ENCODE peak calls at places on chromosome 22, in four cellular contexts. One of them, this sample, is unnamed. For H3K4me1, the result is how much of the 10 kb centered on the place peaks cover.

GRCh38 chr22:26968873-26969272 is 311.5 kb downstream of the MIAT start:
- DNase-seq in left ventricle myocardium inferior: no peak
- DNase-seq in HepG2: no peak
- DNase-seq in left lung: no peak
- DNase-seq in this sample: no peak

GRCh38 chr22:30483169-30483568 is 11.4 kb upstream of the SEC14L3 start:
- DNase-seq in HepG2: no peak
- DNase-seq in left lung: no peak
- DNase-seq in left ventricle myocardium inferior: no peak
- DNase-seq in this sample: peak

GRCh38 chr22:30667486-30668305 is at the start of gene DUSP18:
- DNase-seq in left lung: peak
- DNase-seq in left ventricle myocardium inferior: peak
- DNase-seq in HepG2: peak
- DNase-seq in this sample: peak

GRCh38 chr22:32619614-32620426 is 145.2 kb downstream of the FBXO7 start:
- DNase-seq in HepG2: peak
- DNase-seq in left ventricle myocardium inferior: peak
- DNase-seq in left lung: no peak
- DNase-seq in this sample: no peak

GRCh38 chr22:29762263-29762662 is 4.5 kb downstream of the ZMAT5 start:
- DNase-seq in left ventricle myocardium inferior: no peak
- DNase-seq in left lung: peak
- DNase-seq in HepG2: no peak
- DNase-seq in this sample: no peak

GRCh38 chr22:37967147-37967546 is 13.6 kb downstream of the POLR2F start:
- DNase-seq in left ventricle myocardium inferior: no peak
- DNase-seq in left lung: no peak
- DNase-seq in HepG2: no peak
- DNase-seq in this sample: no peak

GRCh38 chr22:20418211-20418788 is 19.3 kb downstream of the SCARF2 start:
- DNase-seq in left ventricle myocardium inferior: peak
- DNase-seq in left lung: peak
- DNase-seq in HepG2: peak
- DNase-seq in this sample: peak

GRCh38 chr22:19406281-19406811 is 25.2 kb downstream of the HIRA start:
- DNase-seq in left lung: no peak
- DNase-seq in left ventricle myocardium inferior: no peak
- DNase-seq in HepG2: no peak
- DNase-seq in this sample: no peak

GRCh38 chr22:24703101-24703500 is 71.4 kb downstream of the PIWIL3 start:
- DNase-seq in left lung: no peak
- DNase-seq in left ventricle myocardium inferior: peak
- DNase-seq in HepG2: peak
- DNase-seq in this sample: no peak

GRCh38 chr22:35577799-35578659 is 37.4 kb downstream of the RASD2 start:
- DNase-seq in left lung: no peak
- DNase-seq in left ventricle myocardium inferior: no peak
- DNase-seq in HepG2: no peak
- DNase-seq in this sample: no peak

DNA sequence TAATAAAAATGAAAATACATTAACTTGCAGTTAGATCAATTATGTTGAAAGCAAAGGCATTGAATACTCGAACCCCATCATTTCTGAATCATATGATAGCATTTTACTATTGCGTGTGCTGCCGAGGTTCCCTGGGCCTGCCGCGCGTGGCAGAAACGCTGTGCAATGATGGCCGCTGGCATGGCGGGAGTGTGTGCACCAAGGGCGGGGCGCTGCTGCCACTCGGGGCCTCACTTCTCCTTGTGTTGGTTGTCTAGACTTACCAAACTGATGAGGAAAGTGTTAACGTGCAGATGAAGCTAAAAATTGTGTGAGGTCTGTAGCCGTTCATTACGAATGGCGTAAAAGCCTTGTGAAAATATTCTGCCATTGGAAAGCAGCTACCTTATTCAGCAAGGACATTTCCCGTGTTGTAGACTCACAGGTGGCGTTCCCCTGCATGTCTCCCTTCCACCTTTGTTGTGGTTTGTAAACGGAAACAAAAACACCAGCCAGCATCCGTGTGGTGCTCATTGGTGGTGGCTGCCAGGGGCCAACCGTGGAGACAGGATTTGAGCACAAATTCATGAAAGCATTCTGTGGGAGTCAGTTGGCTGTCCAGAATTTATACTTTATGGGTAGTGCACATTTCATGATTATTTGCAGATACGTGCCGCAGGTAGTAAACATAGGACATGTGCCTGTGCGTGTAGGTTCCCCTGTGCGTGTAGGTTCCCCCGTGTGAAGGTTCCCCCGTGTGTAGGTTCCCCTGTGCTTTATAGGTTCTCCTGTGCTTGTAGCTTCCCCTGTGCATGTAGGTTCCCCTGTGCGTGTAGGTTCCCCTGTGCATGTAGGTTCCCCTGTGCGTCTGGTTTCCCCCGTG is 5.9 kb upstream of the GRAMD4 start:
- DNase-seq in left lung: peak
- DNase-seq in left ventricle myocardium inferior: no peak
- DNase-seq in HepG2: no peak
- DNase-seq in this sample: no peak
- H3K4me1 ChIP-seq in left lung: under half
- H3K4me1 ChIP-seq in left ventricle myocardium inferior: half or more
- H3K4me1 ChIP-seq in HepG2: half or more
- H3K4me1 ChIP-seq in this sample: under half

DNA sequence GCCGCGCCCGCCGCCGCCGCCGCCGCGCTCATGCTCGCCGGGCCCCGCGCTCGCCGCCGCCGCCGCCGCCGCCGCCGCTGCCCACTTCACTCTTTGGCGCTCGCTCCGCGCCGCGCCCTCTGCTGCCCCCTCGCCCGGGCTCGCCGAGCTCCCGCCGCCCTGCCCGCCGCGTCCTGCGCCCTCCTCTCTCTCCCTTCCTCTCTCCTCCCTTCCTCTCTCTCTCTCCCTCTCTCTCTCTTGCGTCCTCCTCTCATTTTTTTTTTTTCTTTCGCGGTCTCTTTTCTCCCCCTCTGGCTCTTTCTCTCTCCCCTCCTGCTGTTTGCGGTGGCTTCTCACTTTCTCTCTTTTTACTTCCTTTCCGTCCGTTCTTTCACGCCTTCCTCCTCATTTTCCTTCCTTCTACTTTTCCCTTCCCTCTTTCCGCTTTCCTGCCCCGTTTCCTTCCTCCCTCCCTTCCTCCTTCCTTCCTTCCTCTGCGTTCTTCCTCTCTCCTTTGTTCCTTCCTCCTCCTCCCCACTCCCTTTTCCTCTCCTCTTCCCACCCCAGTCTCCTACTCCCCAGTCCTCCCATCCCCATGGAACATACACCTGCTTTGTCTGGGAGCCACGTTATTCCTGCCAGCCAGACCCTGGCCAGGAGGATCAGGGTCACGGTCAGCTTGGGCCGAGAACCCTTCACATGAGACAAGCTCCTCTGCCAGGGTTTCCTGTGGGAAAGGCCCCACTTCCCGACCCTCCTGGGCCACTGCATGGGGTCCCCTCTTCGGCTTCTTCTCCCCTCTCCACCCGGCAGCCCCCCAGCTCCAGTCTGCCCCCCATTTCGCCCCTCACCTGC is 19.3 kb upstream of the SHISAL1 start:
- DNase-seq in left lung: no peak
- DNase-seq in left ventricle myocardium inferior: peak
- DNase-seq in HepG2: no peak
- DNase-seq in this sample: no peak
- TF ChIP-seq CTCF in left lung: no peak
- TF ChIP-seq CTCF in left ventricle myocardium inferior: peak
- TF ChIP-seq CTCF in HepG2: no peak
- TF ChIP-seq CTCF in this sample: no peak

GRCh38 chr22:33838644-33839043 is 81.6 kb downstream of the LARGE1 start:
- DNase-seq in left ventricle myocardium inferior: no peak
- DNase-seq in HepG2: no peak
- DNase-seq in left lung: no peak
- DNase-seq in this sample: no peak

GRCh38 chr22:33842421-33843094 is 77.7 kb downstream of the LARGE1 start:
- DNase-seq in left ventricle myocardium inferior: no peak
- DNase-seq in HepG2: no peak
- DNase-seq in left lung: no peak
- DNase-seq in this sample: no peak

GRCh38 chr22:33844273-33844672 is 76.0 kb downstream of the LARGE1 start:
- DNase-seq in left lung: no peak
- DNase-seq in HepG2: peak
- DNase-seq in left ventricle myocardium inferior: no peak
- DNase-seq in this sample: no peak

GRCh38 chr22:33842006-33842354 is 78.3 kb downstream of the LARGE1 start:
- DNase-seq in HepG2: no peak
- DNase-seq in left lung: no peak
- DNase-seq in left ventricle myocardium inferior: no peak
- DNase-seq in this sample: no peak

DNA sequence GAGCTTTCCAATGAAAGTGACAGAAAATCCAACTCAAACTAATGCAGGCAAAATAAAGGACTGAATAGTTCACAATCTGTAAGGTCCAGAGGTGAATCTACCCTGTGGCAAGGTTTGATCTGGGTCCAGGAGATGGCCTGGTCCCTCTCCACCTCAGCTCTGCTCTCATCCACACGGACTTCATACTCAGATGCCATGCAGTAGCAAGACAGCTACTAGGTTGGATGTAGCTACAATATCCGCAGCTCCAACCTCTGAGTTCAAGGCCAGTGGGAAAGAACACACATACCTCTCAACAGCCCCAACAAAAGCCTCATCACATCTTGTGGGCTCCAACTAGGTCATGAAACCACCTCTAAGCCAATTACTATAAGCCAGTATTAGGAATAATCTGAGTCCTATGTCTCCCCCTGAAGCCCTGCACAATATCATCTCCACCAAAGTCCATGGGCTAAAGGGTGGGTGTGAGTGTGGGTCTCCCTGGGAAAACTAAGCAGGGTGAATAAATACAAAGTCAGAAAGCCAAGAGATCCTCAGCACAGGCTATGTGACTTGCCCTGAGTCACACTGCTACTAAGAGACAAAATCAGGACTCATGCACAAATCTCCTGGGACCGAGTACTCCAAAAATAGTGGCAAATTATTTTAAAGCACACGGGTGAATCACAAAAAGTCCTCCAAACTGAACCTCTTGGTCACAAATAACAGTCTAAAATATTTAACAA is 78.8 kb downstream of the LARGE1 start:
- DNase-seq in HepG2: peak
- DNase-seq in left ventricle myocardium inferior: no peak
- DNase-seq in left lung: no peak
- DNase-seq in this sample: no peak
- H3K4me3 ChIP-seq in HepG2: no peak
- H3K4me3 ChIP-seq in left ventricle myocardium inferior: peak
- H3K4me3 ChIP-seq in left lung: no peak
- H3K4me3 ChIP-seq in this sample: no peak

GRCh38 chr22:45211848-45212247 is 28.8 kb downstream of the KIAA0930 start:
- DNase-seq in left lung: peak
- DNase-seq in left ventricle myocardium inferior: no peak
- DNase-seq in HepG2: no peak
- DNase-seq in this sample: no peak

GRCh38 chr22:45211435-45211834 is 29.3 kb downstream of the KIAA0930 start:
- DNase-seq in HepG2: no peak
- DNase-seq in left ventricle myocardium inferior: no peak
- DNase-seq in left lung: no peak
- DNase-seq in this sample: no peak

GRCh38 chr22:45212992-45213751 is 27.5 kb downstream of the KIAA0930 start:
- DNase-seq in left lung: peak
- DNase-seq in HepG2: no peak
- DNase-seq in left ventricle myocardium inferior: peak
- DNase-seq in this sample: no peak

GRCh38 chr22:45210577-45211431 is 29.9 kb downstream of the KIAA0930 start:
- DNase-seq in left lung: peak
- DNase-seq in left ventricle myocardium inferior: no peak
- DNase-seq in HepG2: no peak
- DNase-seq in this sample: no peak

GRCh38 chr22:45212306-45212709 is 28.4 kb downstream of the KIAA0930 start:
- DNase-seq in HepG2: no peak
- DNase-seq in left lung: peak
- DNase-seq in left ventricle myocardium inferior: peak
- DNase-seq in this sample: peak
- H3K4me1 ChIP-seq in HepG2: under half
- H3K4me1 ChIP-seq in left lung: under half
- H3K4me1 ChIP-seq in left ventricle myocardium inferior: under half
- H3K4me1 ChIP-seq in this sample: under half

DNA sequence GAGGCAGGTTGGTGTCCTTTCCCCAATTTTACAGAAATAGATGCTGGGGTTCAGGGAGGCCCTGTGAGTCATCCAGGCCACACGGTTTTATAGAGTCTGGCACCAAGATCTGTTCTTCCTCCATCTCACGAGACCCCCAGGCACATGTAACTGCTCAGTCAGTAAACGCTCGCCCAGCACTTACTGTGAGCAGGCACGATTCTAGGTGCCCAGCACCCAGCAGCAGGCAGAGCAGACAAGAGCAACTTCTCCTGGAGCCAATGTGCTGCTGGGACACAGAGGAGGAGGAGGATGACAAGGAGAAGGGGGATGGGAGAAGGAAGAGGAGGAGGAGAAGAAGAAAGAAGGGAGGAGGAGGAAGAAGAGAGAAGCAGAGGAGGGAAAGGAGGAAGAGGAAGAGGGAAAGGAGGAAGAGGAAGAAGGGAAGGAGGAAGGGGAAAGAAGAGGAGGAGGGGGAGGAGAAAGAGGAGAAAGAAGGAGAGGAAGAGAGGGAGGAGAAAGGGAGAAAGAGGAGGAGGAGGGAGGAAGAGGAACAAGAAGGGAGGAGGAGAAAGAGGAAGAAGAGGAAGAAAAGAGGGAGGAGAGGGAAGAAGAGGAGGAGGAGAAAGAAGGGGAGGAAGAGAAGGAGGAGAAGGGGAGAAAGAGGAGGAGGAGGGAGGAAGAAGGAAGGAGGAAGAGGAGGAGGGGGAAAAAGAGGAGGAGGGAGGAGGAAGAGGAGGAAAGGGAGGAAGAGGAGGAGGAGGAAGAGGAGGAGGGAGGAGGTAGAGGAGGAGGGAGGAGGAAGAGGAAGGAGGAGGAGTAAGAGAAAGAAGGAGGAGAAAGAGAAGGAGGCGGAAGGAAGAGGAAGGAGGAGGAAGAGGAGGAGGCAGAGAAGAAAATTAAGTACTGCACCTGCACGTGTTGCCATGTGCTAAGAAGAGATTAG is 77.6 kb upstream of the RTL6 start:
- DNase-seq in HepG2: no peak
- DNase-seq in left ventricle myocardium inferior: no peak
- DNase-seq in left lung: peak
- DNase-seq in this sample: no peak
- TF ChIP-seq CTCF in HepG2: no peak
- TF ChIP-seq CTCF in left ventricle myocardium inferior: no peak
- TF ChIP-seq CTCF in left lung: no peak
- TF ChIP-seq CTCF in this sample: no peak

GRCh38 chr22:46773074-46773473 is 10.6 kb downstream of the TBC1D22A start:
- DNase-seq in HepG2: no peak
- DNase-seq in left lung: peak
- DNase-seq in left ventricle myocardium inferior: no peak
- DNase-seq in this sample: no peak
- H3K4me3 ChIP-seq in HepG2: no peak
- H3K4me3 ChIP-seq in left lung: no peak
- H3K4me3 ChIP-seq in left ventricle myocardium inferior: no peak
- H3K4me3 ChIP-seq in this sample: no peak

This sample was measured in endothelial cell of umbilical vein.